ENCODE peak calls at places on chromosomes 12 and 14, in seven cellular contexts. K is epithelial cell of esophagus; U is pancreas; R is AG04450; J is CD8-positive, alpha-beta T cell; G is activated CD8-positive, alpha-beta T cell treated with anti-CD3 and anti-CD28 coated beads for 36 hours; I is psoas muscle. Z is an unnamed sample.
A peak's percentile ranks its signal among the peaks of the same experiment; 100 is the strongest.

GRCh38 chr12:50923361-50924130 is 28.8 kb upstream of the HIGD1C start:
- DNase-seq in G (no peak), R (no peak), J (no peak), K (no peak), U (no peak), I (no peak), Z (no peak)

GRCh38 chr12:45415393-45415817 is 199.5 kb downstream of the ANO6 start:
- DNase-seq in G (peak; percentile 38), K (peak; percentile 99), R (peak; percentile 95), J (no peak), I (peak; percentile 83), U (no peak), Z (no peak)

GRCh38 chr12:78146365-78146772 is 315.7 kb downstream of the NAV3 start:
- DNase-seq in U (no peak), K (peak; percentile 43), G (no peak), R (peak; percentile 11), J (no peak), I (no peak), Z (no peak)

GRCh38 chr14:23160924-23161522 is 22.4 kb downstream of the SLC7A8 start:
- DNase-seq in K (peak; percentile 95), G (no peak), R (peak; percentile 30), I (peak; percentile 79), J (no peak), U (peak; percentile 51), Z (no peak)

GRCh38 chr12:69338120-69338859 is 9.9 kb upstream of the LYZ start:
- DNase-seq in R (no peak), I (no peak), J (no peak), G (no peak), U (no peak), K (no peak), Z (no peak)

GRCh38 chr12:116060765-116061164 is 216.7 kb downstream of the MED13L start:
- DNase-seq in I (no peak), R (no peak), K (peak; percentile 20), U (no peak), J (no peak), G (no peak), Z (no peak)

GRCh38 chr12:14322403-14322802 is 43.1 kb upstream of the ATF7IP start:
- DNase-seq in G (no peak), R (peak; percentile 13), U (no peak), K (no peak), I (no peak), J (no peak), Z (no peak)

GRCh38 chr12:47833591-47834012 is 13.9 kb upstream of the HDAC7 start:
- DNase-seq in U (no peak), K (no peak), I (no peak), G (no peak), J (no peak), R (no peak), Z (no peak)

GRCh38 chr12:54370218-54370730 is 6.0 kb upstream of the GPR84 start:
- DNase-seq in U (peak; percentile 86), J (peak; percentile 43), R (peak; percentile 46), K (peak; percentile 78), G (no peak), I (peak; percentile 92), Z (peak; percentile 86)

GRCh38 chr12:94152292-94153083 is 4.1 kb downstream of the PLXNC1 start:
- DNase-seq in G (no peak), U (no peak), K (no peak), J (no peak), R (no peak), I (no peak), Z (no peak)

GRCh38 chr12:62834971-62835547 is 99.9 kb downstream of the PPM1H start:
- DNase-seq in G (no peak), R (no peak), U (no peak), K (no peak), I (no peak), J (no peak), Z (no peak)

GRCh38 chr12:6091786-6092566 is 32.5 kb downstream of the VWF start:
- DNase-seq in K (no peak), G (no peak), J (no peak), R (no peak), I (no peak), U (no peak), Z (no peak)

GRCh38 chr12:124764451-124764850 is 99.2 kb downstream of the SCARB1 start:
- DNase-seq in J (peak; percentile 44), R (no peak), I (peak; percentile 77), K (peak; percentile 67), G (peak; percentile 80), U (no peak), Z (no peak)

GRCh38 chr12:13208533-13209278 is 12.2 kb downstream of the EMP1 start:
- DNase-seq in G (peak; percentile 38), J (no peak), U (no peak), I (no peak), R (no peak), K (peak; percentile 61), Z (no peak)

GRCh38 chr12:8912910-8913309 is 1.4 kb upstream of the PHC1 start:
- DNase-seq in J (peak; percentile 9), I (no peak), K (peak; percentile 80), G (peak; percentile 12), U (no peak), R (no peak), Z (no peak)

GRCh38 chr12:76919388-76920181 is 40.8 kb upstream of the CSRP2 start:
- DNase-seq in G (no peak), U (no peak), I (no peak), J (no peak), R (no peak), K (peak; percentile 42), Z (no peak)

GRCh38 chr14:31229638-31230229 is 22.1 kb upstream of the HECTD1 start:
- DNase-seq in I (peak; percentile 84), U (peak; percentile 76), R (peak; percentile 88), K (peak; percentile 98), G (no peak), J (no peak), Z (no peak)

DNA sequence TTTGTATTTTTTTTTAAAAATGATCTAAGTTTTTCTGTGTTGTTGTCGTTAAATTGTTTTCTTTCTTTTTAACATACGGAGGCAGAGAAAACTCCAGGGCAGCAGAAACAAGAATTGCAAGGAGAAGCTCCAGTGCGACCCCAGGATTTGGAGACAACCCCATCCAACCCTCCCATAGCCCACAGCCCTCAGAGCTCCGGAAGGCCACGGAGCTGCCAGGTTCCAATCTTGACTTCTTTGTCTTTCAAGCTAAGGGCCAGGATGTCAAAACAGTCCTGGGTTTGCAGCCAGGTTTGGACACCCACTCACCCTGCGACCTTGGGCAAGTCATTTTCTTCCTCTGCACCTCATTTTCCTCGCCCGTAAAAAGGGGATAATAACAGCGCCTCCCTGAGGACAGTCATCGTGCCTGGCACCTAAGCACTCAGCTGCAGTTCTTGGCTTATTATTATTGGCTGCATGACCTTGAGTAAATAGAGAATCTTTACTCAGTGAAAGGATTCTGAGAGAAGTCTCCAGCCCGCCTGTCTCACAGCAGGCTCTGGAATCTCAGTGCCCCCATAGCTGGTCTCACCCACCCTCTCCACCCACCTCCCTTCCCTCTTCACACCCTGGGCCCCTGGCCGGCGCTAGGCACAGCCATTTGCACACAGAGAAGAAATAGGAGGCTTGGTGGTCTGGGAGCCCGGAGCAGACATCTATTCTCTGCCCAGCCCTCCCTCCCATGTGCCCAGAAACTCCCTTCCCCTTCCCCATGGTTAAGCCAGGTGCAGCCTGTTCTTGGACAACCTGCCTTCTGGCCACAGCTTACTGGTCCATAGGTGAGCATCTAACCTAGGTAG is 79.4 kb upstream of the BCL11B start:
- DNase-seq in R (no peak), K (no peak), J (no peak), I (no peak), G (no peak), U (no peak), Z (no peak)
- TF ChIP-seq CTCF in R (no peak), K (no peak), J (no peak), I (no peak), G (no peak), U (no peak), Z (no peak)

GRCh38 chr12:4441355-4442330 is 4.0 kb downstream of the FGF6 start:
- DNase-seq in J (no peak), R (no peak), G (no peak), K (no peak), U (no peak), I (peak; percentile 79), Z (peak; percentile 50)
- TF ChIP-seq CTCF in J (no peak), R (no peak), G (no peak), K (no peak), U (no peak), I (no peak), Z (no peak)

GRCh38 chr14:104708606-104709268 is 15.3 kb upstream of the ADSS1 start:
- DNase-seq in J (peak; percentile 78), I (peak; percentile 85), U (peak; percentile 77), G (peak; percentile 85), R (no peak), K (peak; percentile 60), Z (no peak)
- TF ChIP-seq CTCF in J (peak; percentile 94), I (peak; percentile 99), U (peak; percentile 99), G (peak; percentile 97), R (peak; percentile 97), K (peak; percentile 91), Z (peak; percentile 96)

GRCh38 chr14:54338696-54339317 is 58.0 kb upstream of the CDKN3 start:
- DNase-seq in R (peak; percentile 15), G (no peak), J (no peak), U (no peak), I (no peak), K (peak; percentile 63), Z (no peak)
- TF ChIP-seq CTCF in R (peak; percentile 55), G (no peak), J (no peak), U (no peak), I (no peak), K (peak; percentile 75), Z (peak; percentile 67)

GRCh38 chr12:133203344-133204263 is 22.3 kb downstream of the ZNF268 start:
- DNase-seq in R (no peak), J (no peak), K (peak; percentile 7), G (no peak), U (no peak), I (no peak), Z (no peak)

GRCh38 chr12:133206390-133206789 is 25.1 kb downstream of the ZNF268 start:
- DNase-seq in R (no peak), K (no peak), I (no peak), J (no peak), U (no peak), G (no peak), Z (no peak)

GRCh38 chr12:133201888-133202287 is 20.6 kb downstream of the ZNF268 start:
- DNase-seq in G (no peak), U (no peak), I (no peak), R (no peak), K (no peak), J (no peak), Z (no peak)

GRCh38 chr12:133202493-133203343 is 21.4 kb downstream of the ZNF268 start:
- DNase-seq in G (no peak), J (no peak), I (no peak), U (no peak), K (no peak), R (no peak), Z (no peak)

GRCh38 chr12:133204264-133204603 is 22.9 kb downstream of the ZNF268 start:
- DNase-seq in G (no peak), J (no peak), I (no peak), K (no peak), R (no peak), U (no peak), Z (no peak)
- TF ChIP-seq CTCF in G (no peak), J (no peak), I (no peak), K (no peak), R (no peak), U (no peak), Z (no peak)

Z was measured in type B pancreatic cell.